ENCODE peak calls at places on chromosomes 5 and 9, in four cellular contexts. Y is DMS79; P is astrocyte of the spinal cord; H is central memory CD4-positive, alpha-beta T cell. O is an unnamed sample.
A peak's percentile ranks its signal among the peaks of the same experiment; 100 is the strongest.

GRCh38 chr5:72246239-72246580 is 73.8 kb downstream of the MRPS27 start:
- DNase-seq in Y (no peak), P (peak; percentile 40), H (no peak), O (no peak)

GRCh38 chr5:50325237-50325832 is 115.8 kb downstream of the EMB start:
- DNase-seq in Y (no peak), P (peak; percentile 26), H (peak; percentile 13), O (peak; percentile 27)

GRCh38 chr9:127960410-127961165 is 20.2 kb downstream of the EEIG1 start:
- DNase-seq in Y (no peak), P (no peak), H (no peak), O (no peak)

GRCh38 chr5:177111720-177112394 is 21.7 kb upstream of the NSD1 start:
- DNase-seq in Y (no peak), P (no peak), H (peak; percentile 34), O (no peak)

GRCh38 chr5:140565024-140565779 is 574 bp downstream of the SLC35A4 start:
- DNase-seq in Y (no peak), P (no peak), H (no peak), O (no peak)

GRCh38 chr9:86868611-86869010 is 78.7 kb downstream of the GAS1 start:
- DNase-seq in Y (no peak), P (no peak), H (no peak), O (no peak)

GRCh38 chr5:73382412-73382795 is 66.2 kb downstream of the FOXD1 start:
- DNase-seq in Y (no peak), P (no peak), H (no peak), O (no peak)

GRCh38 chr9:93567271-93567959 is 9.0 kb upstream of the PHF2 start:
- DNase-seq in Y (peak; percentile 20), P (no peak), H (no peak), O (no peak)

GRCh38 chr5:82272957-82273356 is 5.2 kb downstream of the RPS23 start:
- DNase-seq in Y (no peak), P (no peak), H (no peak), O (no peak)

GRCh38 chr9:20407013-20407412 is 215.3 kb downstream of the MLLT3 start:
- DNase-seq in Y (no peak), P (no peak), H (no peak), O (no peak)

GRCh38 chr9:93309889-93310425 is 126.0 kb downstream of the WNK2 start:
- DNase-seq in Y (no peak), P (no peak), H (no peak), O (no peak)

GRCh38 chr5:71719092-71719964 is at the start of gene CARTPT:
- DNase-seq in Y (peak; percentile 28), P (peak; percentile 16), H (no peak), O (no peak)

GRCh38 chr5:10525124-10525495 is 38.8 kb upstream of the ANKRD33B start:
- DNase-seq in Y (no peak), P (no peak), H (no peak), O (no peak)

GRCh38 chr9:114721491-114722362 is 39.7 kb upstream of the TEX48 start:
- DNase-seq in Y (no peak), P (no peak), H (no peak), O (no peak)